ENCODE peak calls at places on chromosomes 3 and 15, in six cellular contexts. One of them, this sample, is unnamed.

GRCh38 chr3:128076783-128077624 is 24.8 kb downstream of the SEC61A1 start:
- DNase-seq in NB4: peak
- DNase-seq in activated T-cell treated with anti-CD3 and anti-CD28 coated beads, Interleukin-2, amount 50 U/mL, for 1 hour: peak
- DNase-seq in stimulated activated CD8-positive, alpha-beta memory T cell treated with anti-CD3 and anti-CD28 coated beads, Interleukin-4, amount 100 ng/mL, for 24 hours: no peak
- DNase-seq in GM13977: no peak
- DNase-seq in head of caudate nucleus: peak
- DNase-seq in this sample: no peak

GRCh38 chr15:50425219-50425618 is 1.0 kb downstream of the USP8 start:
- DNase-seq in NB4: peak
- DNase-seq in activated T-cell treated with anti-CD3 and anti-CD28 coated beads, Interleukin-2, amount 50 U/mL, for 1 hour: no peak
- DNase-seq in stimulated activated CD8-positive, alpha-beta memory T cell treated with anti-CD3 and anti-CD28 coated beads, Interleukin-4, amount 100 ng/mL, for 24 hours: no peak
- DNase-seq in GM13977: no peak
- DNase-seq in head of caudate nucleus: no peak
- DNase-seq in this sample: no peak

GRCh38 chr15:48119277-48119676 is 1.5 kb upstream of the SLC24A5 start:
- DNase-seq in NB4: no peak
- DNase-seq in activated T-cell treated with anti-CD3 and anti-CD28 coated beads, Interleukin-2, amount 50 U/mL, for 1 hour: no peak
- DNase-seq in stimulated activated CD8-positive, alpha-beta memory T cell treated with anti-CD3 and anti-CD28 coated beads, Interleukin-4, amount 100 ng/mL, for 24 hours: no peak
- DNase-seq in GM13977: no peak
- DNase-seq in head of caudate nucleus: no peak
- DNase-seq in this sample: no peak

GRCh38 chr3:187976361-187976900 is 177.5 kb upstream of the LPP start:
- DNase-seq in NB4: no peak
- DNase-seq in activated T-cell treated with anti-CD3 and anti-CD28 coated beads, Interleukin-2, amount 50 U/mL, for 1 hour: no peak
- DNase-seq in stimulated activated CD8-positive, alpha-beta memory T cell treated with anti-CD3 and anti-CD28 coated beads, Interleukin-4, amount 100 ng/mL, for 24 hours: no peak
- DNase-seq in GM13977: no peak
- DNase-seq in head of caudate nucleus: no peak
- DNase-seq in this sample: no peak

GRCh38 chr15:67085818-67086649 is 20.6 kb downstream of the SMAD3 start:
- DNase-seq in NB4: peak
- DNase-seq in activated T-cell treated with anti-CD3 and anti-CD28 coated beads, Interleukin-2, amount 50 U/mL, for 1 hour: no peak
- DNase-seq in stimulated activated CD8-positive, alpha-beta memory T cell treated with anti-CD3 and anti-CD28 coated beads, Interleukin-4, amount 100 ng/mL, for 24 hours: no peak
- DNase-seq in GM13977: peak
- DNase-seq in head of caudate nucleus: no peak
- DNase-seq in this sample: no peak

GRCh38 chr3:46995901-46996562 is 16.6 kb downstream of the NBEAL2 start:
- DNase-seq in NB4: no peak
- DNase-seq in activated T-cell treated with anti-CD3 and anti-CD28 coated beads, Interleukin-2, amount 50 U/mL, for 1 hour: no peak
- DNase-seq in stimulated activated CD8-positive, alpha-beta memory T cell treated with anti-CD3 and anti-CD28 coated beads, Interleukin-4, amount 100 ng/mL, for 24 hours: no peak
- DNase-seq in GM13977: no peak
- DNase-seq in head of caudate nucleus: no peak
- DNase-seq in this sample: no peak

GRCh38 chr15:72994778-72995177 is 57.5 kb upstream of the NEO1 start:
- DNase-seq in NB4: no peak
- DNase-seq in activated T-cell treated with anti-CD3 and anti-CD28 coated beads, Interleukin-2, amount 50 U/mL, for 1 hour: no peak
- DNase-seq in stimulated activated CD8-positive, alpha-beta memory T cell treated with anti-CD3 and anti-CD28 coated beads, Interleukin-4, amount 100 ng/mL, for 24 hours: no peak
- DNase-seq in GM13977: no peak
- DNase-seq in head of caudate nucleus: peak
- DNase-seq in this sample: no peak

GRCh38 chr15:78007965-78008886 is 69.3 kb downstream of the TBC1D2B start:
- DNase-seq in NB4: no peak
- DNase-seq in activated T-cell treated with anti-CD3 and anti-CD28 coated beads, Interleukin-2, amount 50 U/mL, for 1 hour: no peak
- DNase-seq in stimulated activated CD8-positive, alpha-beta memory T cell treated with anti-CD3 and anti-CD28 coated beads, Interleukin-4, amount 100 ng/mL, for 24 hours: no peak
- DNase-seq in GM13977: no peak
- DNase-seq in head of caudate nucleus: no peak
- DNase-seq in this sample: no peak

GRCh38 chr15:69092159-69092558 is 68.3 kb upstream of the GLCE start:
- DNase-seq in NB4: no peak
- DNase-seq in activated T-cell treated with anti-CD3 and anti-CD28 coated beads, Interleukin-2, amount 50 U/mL, for 1 hour: no peak
- DNase-seq in stimulated activated CD8-positive, alpha-beta memory T cell treated with anti-CD3 and anti-CD28 coated beads, Interleukin-4, amount 100 ng/mL, for 24 hours: no peak
- DNase-seq in GM13977: no peak
- DNase-seq in head of caudate nucleus: no peak
- DNase-seq in this sample: no peak

GRCh38 chr3:159669753-159670152 is 318.9 kb upstream of the IL12A start:
- DNase-seq in NB4: no peak
- DNase-seq in activated T-cell treated with anti-CD3 and anti-CD28 coated beads, Interleukin-2, amount 50 U/mL, for 1 hour: no peak
- DNase-seq in stimulated activated CD8-positive, alpha-beta memory T cell treated with anti-CD3 and anti-CD28 coated beads, Interleukin-4, amount 100 ng/mL, for 24 hours: no peak
- DNase-seq in GM13977: no peak
- DNase-seq in head of caudate nucleus: peak
- DNase-seq in this sample: no peak

This sample was measured in DND-41.